ENCODE peak calls at places on chromosomes 13 and 19, in six cellular contexts. A is uterus, T is breast epithelium, Q is body of pancreas, V is ovary, G is tibial nerve. R is an unnamed sample.
A peak's percentile ranks its signal among the peaks of the same experiment; 100 is the strongest.

GRCh38 chr19:48991823-48992570 is 1.1 kb downstream of the GYS1 start:
- DNase-seq in A (peak; percentile 64), G (peak; percentile 71), T (peak; percentile 40), Q (peak; percentile 39), V (peak; percentile 55), R (peak; percentile 55)

GRCh38 chr13:97319088-97319487 is 97.0 kb downstream of the MBNL2 start:
- DNase-seq in A (no peak), V (peak; percentile 35), Q (no peak), T (no peak), G (no peak), R (no peak)

GRCh38 chr13:108595416-108596257 is 33.8 kb upstream of the MYO16 start:
- DNase-seq in Q (no peak), A (no peak), G (no peak), T (no peak), V (no peak), R (no peak)

GRCh38 chr13:102198418-102199322 is 203.2 kb downstream of the FGF14 start:
- DNase-seq in G (no peak), A (no peak), T (no peak), V (no peak), Q (no peak), R (no peak)

GRCh38 chr19:29417048-29417447 is 108.7 kb upstream of the VSTM2B start:
- DNase-seq in A (no peak), Q (no peak), V (no peak), T (no peak), G (no peak), R (no peak)

GRCh38 chr19:45769821-45770191 is 754 bp upstream of the SIX5 start:
- DNase-seq in A (peak; percentile 72), T (no peak), V (peak; percentile 78), G (peak; percentile 48), Q (peak; percentile 62), R (no peak)

GRCh38 chr13:75402787-75403186 is 79.2 kb downstream of the TBC1D4 start:
- DNase-seq in T (no peak), A (no peak), V (peak; percentile 44), G (no peak), Q (no peak), R (no peak)

GRCh38 chr13:33106656-33107402 is 90.6 kb downstream of the KL start:
- DNase-seq in Q (no peak), G (no peak), A (no peak), T (no peak), V (no peak), R (no peak)

GRCh38 chr13:26423634-26424033 is 133.8 kb upstream of the WASF3 start:
- DNase-seq in G (no peak), Q (no peak), A (peak; percentile 75), T (no peak), V (no peak), R (no peak)

GRCh38 chr19:33686687-33687541 is 65.2 kb downstream of the CHST8 start:
- DNase-seq in A (no peak), Q (no peak), V (no peak), G (no peak), T (no peak), R (no peak)

GRCh38 chr19:44635581-44636438 is 7.9 kb upstream of the PVR start:
- DNase-seq in G (no peak), V (no peak), T (no peak), A (no peak), Q (no peak), R (peak; percentile 20)

GRCh38 chr13:99894835-99895427 is 76.6 kb downstream of the ZIC5 start:
- DNase-seq in Q (no peak), A (no peak), T (no peak), G (no peak), V (no peak), R (no peak)

GRCh38 chr13:111363591-111363990 is 43.1 kb downstream of the TEX29 start:
- DNase-seq in V (no peak), T (no peak), A (no peak), G (no peak), Q (no peak), R (no peak)

GRCh38 chr13:68369739-68370138 is 1139.6 kb upstream of the PCDH9 start:
- DNase-seq in Q (no peak), G (no peak), T (no peak), A (no peak), V (no peak), R (peak; percentile 19)

GRCh38 chr19:6556480-6556879 is 25.7 kb downstream of the TNFSF9 start:
- DNase-seq in A (no peak), Q (no peak), T (no peak), G (no peak), V (no peak), R (no peak)

GRCh38 chr13:78020861-78021260 is 102.2 kb upstream of the EDNRB start:
- DNase-seq in G (no peak), T (no peak), A (no peak), Q (no peak), V (no peak), R (no peak)

GRCh38 chr19:41849067-41849466 is 4.2 kb downstream of the DMRTC2 start:
- DNase-seq in G (no peak), A (no peak), V (no peak), Q (no peak), T (no peak), R (no peak)

GRCh38 chr19:54199401-54199800 is 1.3 kb upstream of the RPS9 start:
- DNase-seq in V (no peak), T (no peak), G (no peak), A (no peak), Q (no peak), R (no peak)

GRCh38 chr13:43284162-43284561 is 260.8 kb downstream of the DNAJC15 start:
- DNase-seq in G (no peak), V (no peak), A (no peak), T (no peak), Q (no peak), R (no peak)

GRCh38 chr13:109670776-109671175 is 115.6 kb downstream of the IRS2 start:
- DNase-seq in Q (no peak), V (no peak), G (no peak), T (no peak), A (no peak), R (no peak)

GRCh38 chr19:52221031-52221430 is 31.2 kb downstream of the PPP2R1A start:
- DNase-seq in G (no peak), V (peak; percentile 15), A (no peak), T (no peak), Q (no peak), R (no peak)
- TF ChIP-seq POLR2A in G (no peak), V (no peak), A (no peak), T (no peak), Q (no peak), R (no peak)

GRCh38 chr13:63882052-63882451 is 2466.4 kb upstream of the PCDH20 start:
- DNase-seq in V (no peak), G (no peak), Q (no peak), T (no peak), A (no peak), R (no peak)
- TF ChIP-seq POLR2A in V (no peak), G (no peak), Q (no peak), T (no peak), A (no peak), R (no peak)

DNA sequence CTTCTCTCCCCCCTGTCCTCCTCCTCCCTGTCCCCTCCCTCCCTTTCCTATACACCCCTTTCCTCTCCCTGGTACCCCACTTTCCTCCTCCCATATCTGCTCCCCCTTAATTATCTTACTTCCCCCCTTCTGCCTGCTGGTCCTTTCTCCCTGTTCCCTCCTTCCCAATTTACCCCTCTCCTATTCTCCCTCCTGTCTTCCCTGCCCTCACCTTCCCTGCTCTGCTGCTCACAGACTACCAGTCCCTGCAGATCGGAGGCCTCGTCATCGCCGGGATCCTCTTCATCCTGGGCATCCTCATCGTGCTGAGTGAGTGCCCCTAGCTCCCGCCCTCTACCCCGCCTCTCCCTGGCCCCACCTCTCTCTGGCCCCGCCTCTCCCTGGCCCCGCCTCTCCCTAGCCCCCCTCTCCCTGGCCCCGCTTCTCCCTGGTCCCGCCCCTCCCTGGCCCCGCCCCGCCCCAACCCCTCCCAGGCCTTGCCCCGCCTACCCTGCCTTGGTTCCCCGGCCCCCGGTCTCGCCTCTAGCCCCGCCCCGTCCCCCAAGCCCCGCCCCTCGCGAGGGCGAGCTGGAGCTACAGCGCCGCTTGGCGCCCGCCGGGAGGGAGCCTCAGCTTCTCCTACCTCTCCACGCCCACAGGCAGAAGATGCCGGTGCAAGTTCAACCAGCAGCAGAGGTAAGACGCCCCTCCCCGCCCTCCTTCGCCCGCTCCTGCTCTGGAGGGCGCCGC is 2.0 kb upstream of the FXYD7 start:
- DNase-seq in A (peak; percentile 95), V (peak; percentile 93), T (peak; percentile 93), Q (peak; percentile 93), G (peak; percentile 94), R (peak; percentile 99)
- TF ChIP-seq POLR2A in A (peak; percentile 85), V (peak; percentile 81), T (no peak), Q (no peak), G (peak; percentile 78), R (no peak)

GRCh38 chr19:38850976-38851621 is 1.3 kb upstream of the HNRNPL start:
- DNase-seq in A (peak; percentile 48), Q (no peak), T (no peak), G (no peak), V (peak; percentile 78), R (no peak)
- TF ChIP-seq POLR2A in A (no peak), Q (no peak), T (no peak), G (no peak), V (no peak), R (peak; percentile 25)

GRCh38 chr19:38718747-38719543 is 25.3 kb downstream of the CAPN12 start:
- DNase-seq in Q (peak; percentile 52), V (no peak), G (no peak), T (no peak), A (no peak), R (no peak)
- TF ChIP-seq POLR2A in Q (no peak), V (no peak), G (no peak), T (no peak), A (no peak), R (no peak)

DNA sequence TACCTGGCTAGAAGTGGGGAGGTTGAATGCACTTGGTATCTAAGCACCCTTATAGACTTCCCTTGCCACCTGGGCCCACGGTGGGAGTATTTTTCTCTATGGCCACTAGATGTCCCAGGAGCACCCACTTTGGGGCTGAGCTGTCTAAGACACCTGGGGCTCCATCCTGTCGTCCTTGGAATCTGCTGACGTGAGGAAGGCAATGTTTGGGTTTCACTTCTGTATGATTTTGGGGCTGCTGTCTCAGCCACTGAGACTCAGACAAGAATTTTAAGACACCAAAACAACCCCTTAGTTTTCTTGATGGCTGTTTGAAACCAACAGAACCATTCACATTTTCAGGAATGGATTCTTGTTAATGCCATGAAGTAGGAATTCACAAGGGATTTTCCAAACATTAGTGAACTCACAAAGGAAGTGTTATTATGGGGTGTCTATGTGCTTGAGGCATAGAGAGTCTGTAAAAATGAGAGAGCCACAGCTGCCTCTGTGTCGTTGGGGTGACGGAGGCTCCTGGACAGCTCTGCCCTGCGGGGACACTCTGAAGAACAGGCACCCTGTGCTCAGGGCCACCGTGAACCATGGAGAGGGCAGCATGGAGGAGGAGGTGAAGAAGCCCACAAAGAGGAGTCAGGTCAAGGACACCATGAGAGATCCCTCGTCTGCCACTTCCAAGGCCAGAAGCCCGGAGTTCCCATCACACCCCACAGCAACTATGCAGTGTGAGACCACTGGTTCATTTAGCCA is 106.8 kb upstream of the SPATA13 start:
- DNase-seq in V (peak; percentile 64), G (no peak), A (peak; percentile 58), T (peak; percentile 41), Q (peak; percentile 76), R (peak; percentile 35)
- TF ChIP-seq POLR2A in V (no peak), G (no peak), A (no peak), T (no peak), Q (no peak), R (no peak)

R was measured in H54.